ENCODE peak calls at places on chromosome 11, in seven cellular contexts. G, T, W, F, Z, N and O are unnamed samples.

GRCh38 chr11:94734563-94735275 is 33.4 kb upstream of the AMOTL1 start:
- ATAC-seq in G (no peak), T (no peak), W (peak), F (no peak), Z (peak), N (no peak), O (no peak)

GRCh38 chr11:110481523-110481922 is 51.8 kb downstream of the FDX1 start:
- ATAC-seq in G (no peak), T (no peak), W (no peak), F (no peak), Z (no peak), N (no peak), O (no peak)

GRCh38 chr11:94150704-94151103 is 22.1 kb downstream of the PANX1 start:
- ATAC-seq in G (no peak), T (no peak), W (no peak), F (no peak), Z (peak), N (no peak), O (no peak)

GRCh38 chr11:77470504-77470903 is 3.4 kb downstream of the PAK1 start:
- ATAC-seq in G (no peak), T (no peak), W (no peak), F (no peak), Z (no peak), N (no peak), O (no peak)

GRCh38 chr11:33692013-33692504 is 8.6 kb downstream of the C11orf91 start:
- ATAC-seq in G (peak), T (peak), W (no peak), F (no peak), Z (no peak), N (peak), O (peak)

GRCh38 chr11:105935791-105936190 is 86.2 kb downstream of the MSANTD4 start:
- ATAC-seq in G (peak), T (no peak), W (no peak), F (no peak), Z (peak), N (peak), O (no peak)

GRCh38 chr11:19992998-19993397 is 167.3 kb downstream of the DBX1 start:
- ATAC-seq in G (no peak), T (no peak), W (no peak), F (no peak), Z (no peak), N (no peak), O (no peak)

GRCh38 chr11:70414341-70415100 is 16.2 kb downstream of the CTTN start:
- ATAC-seq in G (no peak), T (no peak), W (no peak), F (no peak), Z (no peak), N (no peak), O (no peak)

GRCh38 chr11:128913806-128914205 is 22.6 kb downstream of the KCNJ5 start:
- ATAC-seq in G (no peak), T (no peak), W (no peak), F (no peak), Z (no peak), N (no peak), O (no peak)

GRCh38 chr11:126139541-126140091 is 71.8 kb downstream of the RPUSD4 start:
- ATAC-seq in G (peak), T (peak), W (no peak), F (no peak), Z (peak), N (no peak), O (peak)

GRCh38 chr11:67022961-67023956 is at the start of gene SYT12:
- ATAC-seq in G (peak), T (peak), W (peak), F (peak), Z (peak), N (peak), O (no peak)

GRCh38 chr11:129828301-129828836 is 12.7 kb downstream of the TMEM45B start:
- ATAC-seq in G (peak), T (no peak), W (no peak), F (no peak), Z (no peak), N (peak), O (no peak)

GRCh38 chr11:68865241-68865640 is 23.5 kb upstream of the CPT1A start:
- ATAC-seq in G (no peak), T (no peak), W (no peak), F (no peak), Z (no peak), N (no peak), O (no peak)

GRCh38 chr11:122727101-122727929 is 71.8 kb downstream of the UBASH3B start:
- ATAC-seq in G (no peak), T (peak), W (peak), F (peak), Z (no peak), N (no peak), O (peak)

GRCh38 chr11:82494988-82495432 is 238.7 kb downstream of the FAM181B start:
- ATAC-seq in G (peak), T (no peak), W (no peak), F (no peak), Z (peak), N (no peak), O (peak)

GRCh38 chr11:71499546-71499945 is 27.5 kb upstream of the KRTAP5-7 start:
- ATAC-seq in G (no peak), T (no peak), W (no peak), F (no peak), Z (no peak), N (peak), O (no peak)

GRCh38 chr11:32213223-32213622 is 122.3 kb downstream of the RCN1 start:
- ATAC-seq in G (no peak), T (no peak), W (peak), F (peak), Z (no peak), N (no peak), O (no peak)

GRCh38 chr11:995058-995751 is 41.3 kb downstream of the MUC6 start:
- ATAC-seq in G (no peak), T (no peak), W (peak), F (peak), Z (no peak), N (peak), O (no peak)

GRCh38 chr11:46896719-46897406 is 21.5 kb downstream of the LRP4 start:
- ATAC-seq in G (peak), T (no peak), W (no peak), F (peak), Z (no peak), N (peak), O (no peak)

GRCh38 chr11:6738590-6738989 is 33.2 kb downstream of the OR2AG2 start:
- ATAC-seq in G (no peak), T (no peak), W (no peak), F (no peak), Z (no peak), N (no peak), O (no peak)

GRCh38 chr11:123437236-123437979 is 7.3 kb downstream of the GRAMD1B start:
- ATAC-seq in G (no peak), T (no peak), W (peak), F (peak), Z (no peak), N (no peak), O (no peak)

GRCh38 chr11:121104223-121104831 is 3.3 kb downstream of the TECTA start:
- ATAC-seq in G (peak), T (peak), W (no peak), F (no peak), Z (peak), N (no peak), O (peak)

GRCh38 chr11:61955031-61955415 is 4.9 kb downstream of the BEST1 start:
- ATAC-seq in G (peak), T (peak), W (peak), F (no peak), Z (peak), N (peak), O (peak)

GRCh38 chr11:117840881-117841581 is 16.5 kb upstream of the FXYD2 start:
- ATAC-seq in G (no peak), T (no peak), W (no peak), F (no peak), Z (no peak), N (no peak), O (no peak)